ENCODE peak calls at places on chromosome 6, in five cellular contexts. One of them, this sample, is unnamed.

GRCh38 chr6:42523158-42523814 is 40.5 kb upstream of the UBR2 start:
- DNase-seq in uterus: no peak
- DNase-seq in CD8-positive, alpha-beta memory T cell: no peak
- DNase-seq in ovary: no peak
- DNase-seq in sigmoid colon: no peak
- DNase-seq in this sample: no peak

GRCh38 chr6:127300411-127300810 is 33.7 kb downstream of the RNF146 start:
- DNase-seq in uterus: no peak
- DNase-seq in ovary: no peak
- DNase-seq in sigmoid colon: no peak
- DNase-seq in CD8-positive, alpha-beta memory T cell: no peak
- DNase-seq in this sample: no peak

GRCh38 chr6:43747734-43748133 is 22.3 kb upstream of the VEGFA start:
- DNase-seq in CD8-positive, alpha-beta memory T cell: no peak
- DNase-seq in uterus: no peak
- DNase-seq in ovary: no peak
- DNase-seq in sigmoid colon: peak; percentile 10
- DNase-seq in this sample: no peak

GRCh38 chr6:119979862-119980261 is 630.3 kb upstream of the MAN1A1 start:
- DNase-seq in ovary: no peak
- DNase-seq in CD8-positive, alpha-beta memory T cell: no peak
- DNase-seq in sigmoid colon: no peak
- DNase-seq in uterus: no peak
- DNase-seq in this sample: no peak

GRCh38 chr6:17169291-17169690 is 67.4 kb downstream of the STMND1 start:
- DNase-seq in ovary: no peak
- DNase-seq in uterus: no peak
- DNase-seq in sigmoid colon: no peak
- DNase-seq in CD8-positive, alpha-beta memory T cell: no peak
- DNase-seq in this sample: no peak

GRCh38 chr6:125507987-125508655 is 206.4 kb upstream of the HDDC2 start:
- DNase-seq in ovary: no peak
- DNase-seq in sigmoid colon: no peak
- DNase-seq in CD8-positive, alpha-beta memory T cell: no peak
- DNase-seq in uterus: no peak
- DNase-seq in this sample: no peak

GRCh38 chr6:16760536-16761468 is at the start of gene ATXN1:
- DNase-seq in CD8-positive, alpha-beta memory T cell: peak; percentile 75
- DNase-seq in sigmoid colon: peak; percentile 85
- DNase-seq in ovary: peak; percentile 79
- DNase-seq in uterus: peak; percentile 63
- DNase-seq in this sample: no peak

GRCh38 chr6:169454204-169454871 is 200.7 kb upstream of the THBS2 start:
- DNase-seq in CD8-positive, alpha-beta memory T cell: no peak
- DNase-seq in uterus: peak; percentile 76
- DNase-seq in sigmoid colon: peak; percentile 85
- DNase-seq in ovary: no peak
- DNase-seq in this sample: no peak

GRCh38 chr6:17972074-17972966 is 15.1 kb downstream of the KIF13A start:
- DNase-seq in CD8-positive, alpha-beta memory T cell: no peak
- DNase-seq in uterus: no peak
- DNase-seq in ovary: no peak
- DNase-seq in sigmoid colon: no peak
- DNase-seq in this sample: no peak

GRCh38 chr6:56241106-56241812 is 6.1 kb downstream of the COL21A1 start:
- DNase-seq in ovary: no peak
- DNase-seq in sigmoid colon: no peak
- DNase-seq in uterus: no peak
- DNase-seq in CD8-positive, alpha-beta memory T cell: no peak
- DNase-seq in this sample: no peak

GRCh38 chr6:159701413-159701999 is 8.5 kb upstream of the SOD2 start:
- DNase-seq in uterus: peak; percentile 63
- DNase-seq in CD8-positive, alpha-beta memory T cell: no peak
- DNase-seq in ovary: no peak
- DNase-seq in sigmoid colon: peak; percentile 80
- DNase-seq in this sample: no peak

GRCh38 chr6:31821301-31822037 is 6.1 kb upstream of the HSPA1B start:
- DNase-seq in ovary: peak; percentile 82
- DNase-seq in uterus: peak; percentile 72
- DNase-seq in sigmoid colon: peak; percentile 89
- DNase-seq in CD8-positive, alpha-beta memory T cell: peak; percentile 46
- DNase-seq in this sample: no peak

GRCh38 chr6:87832025-87832825 is 130.2 kb upstream of the AKIRIN2 start:
- DNase-seq in CD8-positive, alpha-beta memory T cell: peak; percentile 27
- DNase-seq in uterus: no peak
- DNase-seq in ovary: no peak
- DNase-seq in sigmoid colon: no peak
- DNase-seq in this sample: no peak

GRCh38 chr6:42963855-42964605 is 3.5 kb downstream of the GNMT start:
- DNase-seq in ovary: no peak
- DNase-seq in CD8-positive, alpha-beta memory T cell: peak; percentile 26
- DNase-seq in uterus: no peak
- DNase-seq in sigmoid colon: no peak
- DNase-seq in this sample: no peak

GRCh38 chr6:55578537-55579363 is at the start of gene HMGCLL1:
- DNase-seq in ovary: no peak
- DNase-seq in CD8-positive, alpha-beta memory T cell: no peak
- DNase-seq in uterus: peak; percentile 14
- DNase-seq in sigmoid colon: peak; percentile 62
- DNase-seq in this sample: no peak

GRCh38 chr6:134550604-134551003 is 232.7 kb upstream of the SGK1 start:
- DNase-seq in sigmoid colon: no peak
- DNase-seq in CD8-positive, alpha-beta memory T cell: no peak
- DNase-seq in uterus: no peak
- DNase-seq in ovary: no peak
- DNase-seq in this sample: no peak

GRCh38 chr6:87333591-87334181 is 4.6 kb upstream of the GJB7 start:
- DNase-seq in CD8-positive, alpha-beta memory T cell: peak; percentile 10
- DNase-seq in sigmoid colon: no peak
- DNase-seq in uterus: no peak
- DNase-seq in ovary: no peak
- DNase-seq in this sample: no peak

GRCh38 chr6:17305219-17306001 is 24.2 kb downstream of the RBM24 start:
- DNase-seq in ovary: no peak
- DNase-seq in CD8-positive, alpha-beta memory T cell: no peak
- DNase-seq in sigmoid colon: no peak
- DNase-seq in uterus: no peak
- DNase-seq in this sample: no peak

GRCh38 chr6:125025164-125025854 is 63.1 kb downstream of the RNF217 start:
- DNase-seq in ovary: no peak
- DNase-seq in sigmoid colon: no peak
- DNase-seq in CD8-positive, alpha-beta memory T cell: no peak
- DNase-seq in uterus: no peak
- DNase-seq in this sample: no peak

GRCh38 chr6:107066697-107067659 is 39.0 kb downstream of the MTRES1 start:
- DNase-seq in CD8-positive, alpha-beta memory T cell: no peak
- DNase-seq in uterus: no peak
- DNase-seq in sigmoid colon: no peak
- DNase-seq in ovary: no peak
- DNase-seq in this sample: no peak

GRCh38 chr6:88780714-88781389 is 182.6 kb downstream of the RNGTT start:
- DNase-seq in ovary: no peak
- DNase-seq in uterus: peak; percentile 22
- DNase-seq in sigmoid colon: peak; percentile 65
- DNase-seq in CD8-positive, alpha-beta memory T cell: peak; percentile 41
- DNase-seq in this sample: no peak

GRCh38 chr6:37484786-37485170 is 14.9 kb downstream of the CCDC167 start:
- DNase-seq in ovary: no peak
- DNase-seq in CD8-positive, alpha-beta memory T cell: no peak
- DNase-seq in uterus: no peak
- DNase-seq in sigmoid colon: no peak
- DNase-seq in this sample: no peak

GRCh38 chr6:36319834-36320233 is 16.9 kb downstream of the BNIP5 start:
- DNase-seq in CD8-positive, alpha-beta memory T cell: no peak
- DNase-seq in ovary: no peak
- DNase-seq in sigmoid colon: no peak
- DNase-seq in uterus: no peak
- DNase-seq in this sample: no peak

GRCh38 chr6:107489636-107490567 is at the start of gene SOBP:
- DNase-seq in sigmoid colon: peak; percentile 89
- DNase-seq in ovary: peak; percentile 88
- DNase-seq in CD8-positive, alpha-beta memory T cell: peak; percentile 46
- DNase-seq in uterus: peak; percentile 79
- DNase-seq in this sample: no peak

GRCh38 chr6:90739339-90739738 is 152.5 kb upstream of the MAP3K7 start:
- DNase-seq in uterus: no peak
- DNase-seq in sigmoid colon: no peak
- DNase-seq in CD8-positive, alpha-beta memory T cell: no peak
- DNase-seq in ovary: no peak
- DNase-seq in this sample: no peak

GRCh38 chr6:141521440-141521839 is 611.3 kb upstream of the GJE1 start:
- DNase-seq in CD8-positive, alpha-beta memory T cell: no peak
- DNase-seq in sigmoid colon: no peak
- DNase-seq in uterus: no peak
- DNase-seq in ovary: no peak
- DNase-seq in this sample: no peak

GRCh38 chr6:45072673-45073072 is 255.5 kb upstream of the RUNX2 start:
- DNase-seq in ovary: no peak
- DNase-seq in uterus: no peak
- DNase-seq in sigmoid colon: no peak
- DNase-seq in CD8-positive, alpha-beta memory T cell: no peak
- DNase-seq in this sample: no peak

GRCh38 chr6:105562027-105562426 is 159.1 kb upstream of the PREP start:
- DNase-seq in uterus: no peak
- DNase-seq in CD8-positive, alpha-beta memory T cell: no peak
- DNase-seq in sigmoid colon: no peak
- DNase-seq in ovary: no peak
- DNase-seq in this sample: no peak

GRCh38 chr6:32553037-32553742 is 23.1 kb upstream of the HLA-DRB5 start:
- DNase-seq in CD8-positive, alpha-beta memory T cell: no peak
- DNase-seq in uterus: no peak
- DNase-seq in sigmoid colon: no peak
- DNase-seq in ovary: no peak
- DNase-seq in this sample: no peak

GRCh38 chr6:165884813-165885765 is 222.0 kb upstream of the PDE10A start:
- DNase-seq in uterus: peak; percentile 85
- DNase-seq in ovary: peak; percentile 93
- DNase-seq in CD8-positive, alpha-beta memory T cell: peak; percentile 56
- DNase-seq in sigmoid colon: peak; percentile 92
- DNase-seq in this sample: no peak

GRCh38 chr6:21598662-21599061 is 5.1 kb downstream of the SOX4 start:
- DNase-seq in ovary: no peak
- DNase-seq in sigmoid colon: no peak
- DNase-seq in CD8-positive, alpha-beta memory T cell: no peak
- DNase-seq in uterus: no peak
- DNase-seq in this sample: no peak
- H3K27ac ChIP-seq in ovary: no peak overlapping the region
- H3K27ac ChIP-seq in sigmoid colon: peak overlapping the region; percentile 96
- H3K27ac ChIP-seq in CD8-positive, alpha-beta memory T cell: no peak overlapping the region
- H3K27ac ChIP-seq in uterus: peak overlapping the region; percentile 97
- H3K27ac ChIP-seq in this sample: no peak overlapping the region

GRCh38 chr6:83038246-83038645 is 27.4 kb downstream of the UBE3D start:
- DNase-seq in uterus: no peak
- DNase-seq in CD8-positive, alpha-beta memory T cell: no peak
- DNase-seq in ovary: no peak
- DNase-seq in sigmoid colon: no peak
- DNase-seq in this sample: no peak

GRCh38 chr6:83044211-83044768 is 21.4 kb downstream of the UBE3D start:
- DNase-seq in CD8-positive, alpha-beta memory T cell: no peak
- DNase-seq in sigmoid colon: no peak
- DNase-seq in ovary: no peak
- DNase-seq in uterus: no peak
- DNase-seq in this sample: no peak

GRCh38 chr6:83047065-83047754 is 18.4 kb downstream of the UBE3D start:
- DNase-seq in CD8-positive, alpha-beta memory T cell: no peak
- DNase-seq in uterus: no peak
- DNase-seq in ovary: no peak
- DNase-seq in sigmoid colon: no peak
- DNase-seq in this sample: no peak

GRCh38 chr6:83042671-83043070 is 23.0 kb downstream of the UBE3D start:
- DNase-seq in uterus: no peak
- DNase-seq in CD8-positive, alpha-beta memory T cell: no peak
- DNase-seq in ovary: no peak
- DNase-seq in sigmoid colon: no peak
- DNase-seq in this sample: no peak
- H3K9me3 ChIP-seq in uterus: no peaks in the 10 kb centered on the region
- H3K9me3 ChIP-seq in CD8-positive, alpha-beta memory T cell: no peaks in the 10 kb centered on the region
- H3K9me3 ChIP-seq in ovary: no peaks in the 10 kb centered on the region
- H3K9me3 ChIP-seq in sigmoid colon: no peaks in the 10 kb centered on the region
- H3K9me3 ChIP-seq in this sample: no peaks in the 10 kb centered on the region

GRCh38 chr6:14431375-14432330 is 314.1 kb downstream of the CD83 start:
- DNase-seq in ovary: no peak
- DNase-seq in sigmoid colon: no peak
- DNase-seq in uterus: no peak
- DNase-seq in CD8-positive, alpha-beta memory T cell: no peak
- DNase-seq in this sample: no peak
- H3K27ac ChIP-seq in ovary: no peak overlapping the region
- H3K27ac ChIP-seq in sigmoid colon: peak overlapping the region; percentile 52
- H3K27ac ChIP-seq in uterus: no peak overlapping the region
- H3K27ac ChIP-seq in CD8-positive, alpha-beta memory T cell: no peak overlapping the region
- H3K27ac ChIP-seq in this sample: no peak overlapping the region

GRCh38 chr6:53058388-53058890 is 6.8 kb upstream of the FBXO9 start:
- DNase-seq in ovary: no peak
- DNase-seq in uterus: no peak
- DNase-seq in CD8-positive, alpha-beta memory T cell: peak; percentile 37
- DNase-seq in sigmoid colon: no peak
- DNase-seq in this sample: no peak

GRCh38 chr6:53055873-53056272 is 9.3 kb upstream of the FBXO9 start:
- DNase-seq in sigmoid colon: no peak
- DNase-seq in CD8-positive, alpha-beta memory T cell: no peak
- DNase-seq in uterus: no peak
- DNase-seq in ovary: no peak
- DNase-seq in this sample: no peak

GRCh38 chr6:53056273-53056672 is 8.9 kb upstream of the FBXO9 start:
- DNase-seq in uterus: no peak
- DNase-seq in CD8-positive, alpha-beta memory T cell: no peak
- DNase-seq in sigmoid colon: no peak
- DNase-seq in ovary: no peak
- DNase-seq in this sample: no peak

GRCh38 chr6:53049389-53049788 is 15.8 kb upstream of the FBXO9 start:
- DNase-seq in uterus: no peak
- DNase-seq in sigmoid colon: no peak
- DNase-seq in ovary: no peak
- DNase-seq in CD8-positive, alpha-beta memory T cell: no peak
- DNase-seq in this sample: no peak

DNA sequence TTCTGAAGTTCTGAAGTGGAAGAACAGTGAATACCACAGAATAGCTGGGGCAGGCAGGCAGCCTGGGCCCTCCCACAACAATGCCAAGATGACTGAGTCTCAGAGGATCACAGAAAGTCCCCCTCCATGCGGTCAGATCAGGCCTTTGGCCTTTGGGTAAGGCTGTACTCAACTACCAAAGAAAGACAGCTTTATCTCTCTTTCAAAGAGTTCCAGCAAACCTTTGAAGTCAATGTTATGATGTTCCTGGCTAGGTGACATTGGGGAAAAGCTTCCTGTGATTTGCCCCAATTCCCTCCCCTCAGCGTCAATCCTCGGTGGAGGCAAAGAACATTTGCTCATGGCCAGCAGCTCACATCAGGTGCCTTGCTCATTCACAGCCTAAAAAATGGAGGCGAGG is 10.7 kb upstream of the FBXO9 start:
- DNase-seq in uterus: no peak
- DNase-seq in sigmoid colon: no peak
- DNase-seq in ovary: no peak
- DNase-seq in CD8-positive, alpha-beta memory T cell: no peak
- DNase-seq in this sample: no peak
- H3K9me3 ChIP-seq in uterus: no peaks in the 10 kb centered on the region
- H3K9me3 ChIP-seq in sigmoid colon: no peaks in the 10 kb centered on the region
- H3K9me3 ChIP-seq in ovary: no peaks in the 10 kb centered on the region
- H3K9me3 ChIP-seq in CD8-positive, alpha-beta memory T cell: no peaks in the 10 kb centered on the region
- H3K9me3 ChIP-seq in this sample: no peaks in the 10 kb centered on the region

GRCh38 chr6:146910611-146911010 is 293.6 kb upstream of the STXBP5 start:
- DNase-seq in CD8-positive, alpha-beta memory T cell: no peak
- DNase-seq in uterus: no peak
- DNase-seq in ovary: no peak
- DNase-seq in sigmoid colon: no peak
- DNase-seq in this sample: no peak
- H3K27ac ChIP-seq in CD8-positive, alpha-beta memory T cell: no peak overlapping the region
- H3K27ac ChIP-seq in uterus: no peak overlapping the region
- H3K27ac ChIP-seq in ovary: no peak overlapping the region
- H3K27ac ChIP-seq in sigmoid colon: no peak overlapping the region
- H3K27ac ChIP-seq in this sample: peak overlapping the region; percentile 26

This sample was measured in esophagus squamous epithelium.